ENCODE peak calls at places on chromosome 15, in four cellular contexts. One of them, this sample, is unnamed.

GRCh38 chr15:96344120-96344705 is 13.7 kb downstream of the NR2F2 start:
- DNase-seq in GM12878: no peak
- DNase-seq in K562: no peak
- DNase-seq in IMR-90: no peak
- DNase-seq in this sample: no peak

GRCh38 chr15:40303576-40303975 is 4.2 kb downstream of the PLCB2 start:
- DNase-seq in K562: no peak
- DNase-seq in GM12878: no peak
- DNase-seq in IMR-90: no peak
- DNase-seq in this sample: no peak

GRCh38 chr15:31472636-31473383 is 146.2 kb downstream of the KLF13 start:
- DNase-seq in GM12878: peak
- DNase-seq in IMR-90: peak
- DNase-seq in K562: no peak
- DNase-seq in this sample: no peak

GRCh38 chr15:20341901-20342605 is 199.5 kb downstream of the GOLGA6L6 start:
- DNase-seq in GM12878: no peak
- DNase-seq in K562: no peak
- DNase-seq in IMR-90: no peak
- DNase-seq in this sample: peak

GRCh38 chr15:31141792-31142191 is 40.3 kb upstream of the TRPM1 start:
- DNase-seq in GM12878: no peak
- DNase-seq in IMR-90: no peak
- DNase-seq in K562: no peak
- DNase-seq in this sample: no peak

GRCh38 chr15:96160269-96160668 is 170.2 kb upstream of the NR2F2 start:
- DNase-seq in GM12878: no peak
- DNase-seq in IMR-90: peak
- DNase-seq in K562: no peak
- DNase-seq in this sample: no peak

GRCh38 chr15:94306700-94307650 is 75.6 kb downstream of the MCTP2 start:
- DNase-seq in GM12878: peak
- DNase-seq in K562: no peak
- DNase-seq in IMR-90: peak
- DNase-seq in this sample: no peak

GRCh38 chr15:90529369-90530249 is at the start of gene CRTC3:
- DNase-seq in GM12878: no peak
- DNase-seq in IMR-90: peak
- DNase-seq in K562: peak
- DNase-seq in this sample: peak

GRCh38 chr15:28273468-28273867 is 48.5 kb downstream of the HERC2 start:
- DNase-seq in K562: no peak
- DNase-seq in GM12878: no peak
- DNase-seq in IMR-90: peak
- DNase-seq in this sample: peak

GRCh38 chr15:101526021-101526420 is 36.5 kb upstream of the PCSK6 start:
- DNase-seq in K562: no peak
- DNase-seq in IMR-90: no peak
- DNase-seq in GM12878: no peak
- DNase-seq in this sample: no peak

GRCh38 chr15:80970018-80970657 is 19.5 kb downstream of the MESD start:
- DNase-seq in IMR-90: peak
- DNase-seq in GM12878: no peak
- DNase-seq in K562: peak
- DNase-seq in this sample: peak

GRCh38 chr15:57472861-57473260 is 96.6 kb downstream of the CGNL1 start:
- DNase-seq in IMR-90: peak
- DNase-seq in GM12878: no peak
- DNase-seq in K562: no peak
- DNase-seq in this sample: no peak

GRCh38 chr15:56715220-56715619 is 18.1 kb downstream of the ZNF280D start:
- DNase-seq in K562: no peak
- DNase-seq in IMR-90: peak
- DNase-seq in GM12878: no peak
- DNase-seq in this sample: no peak

GRCh38 chr15:57134877-57135276 is 216.4 kb downstream of the TCF12 start:
- DNase-seq in GM12878: no peak
- DNase-seq in IMR-90: no peak
- DNase-seq in K562: no peak
- DNase-seq in this sample: no peak

GRCh38 chr15:69783211-69783610 is 314.5 kb downstream of the TLE3 start:
- DNase-seq in GM12878: no peak
- DNase-seq in K562: no peak
- DNase-seq in IMR-90: no peak
- DNase-seq in this sample: no peak

GRCh38 chr15:95884276-95884675 is 446.2 kb upstream of the NR2F2 start:
- DNase-seq in K562: no peak
- DNase-seq in GM12878: no peak
- DNase-seq in IMR-90: no peak
- DNase-seq in this sample: no peak

GRCh38 chr15:88207565-88207964 is 49.0 kb downstream of the NTRK3 start:
- DNase-seq in IMR-90: no peak
- DNase-seq in K562: no peak
- DNase-seq in GM12878: no peak
- DNase-seq in this sample: no peak

GRCh38 chr15:31162721-31163510 is 61.4 kb upstream of the TRPM1 start:
- DNase-seq in GM12878: no peak
- DNase-seq in IMR-90: no peak
- DNase-seq in K562: no peak
- DNase-seq in this sample: no peak

GRCh38 chr15:89806565-89807550 is 7.8 kb downstream of the ANPEP start:
- DNase-seq in GM12878: no peak
- DNase-seq in IMR-90: no peak
- DNase-seq in K562: no peak
- DNase-seq in this sample: no peak

GRCh38 chr15:31435256-31435781 is 108.7 kb downstream of the KLF13 start:
- DNase-seq in IMR-90: peak
- DNase-seq in GM12878: peak
- DNase-seq in K562: peak
- DNase-seq in this sample: peak

GRCh38 chr15:77831989-77832388 is 199.3 kb upstream of the LINGO1 start:
- DNase-seq in K562: no peak
- DNase-seq in IMR-90: no peak
- DNase-seq in GM12878: no peak
- DNase-seq in this sample: no peak

GRCh38 chr15:38112406-38112805 is 140.2 kb upstream of the SPRED1 start:
- DNase-seq in K562: no peak
- DNase-seq in GM12878: no peak
- DNase-seq in IMR-90: no peak
- DNase-seq in this sample: no peak

GRCh38 chr15:34355241-34355640 is 11.8 kb downstream of the LPCAT4 start:
- DNase-seq in GM12878: no peak
- DNase-seq in IMR-90: no peak
- DNase-seq in K562: no peak
- DNase-seq in this sample: no peak

GRCh38 chr15:39077998-39078397 is 502.9 kb upstream of the THBS1 start:
- DNase-seq in GM12878: no peak
- DNase-seq in K562: no peak
- DNase-seq in IMR-90: no peak
- DNase-seq in this sample: no peak

GRCh38 chr15:53811530-53811929 is 52.1 kb upstream of the WDR72 start:
- DNase-seq in K562: no peak
- DNase-seq in GM12878: no peak
- DNase-seq in IMR-90: no peak
- DNase-seq in this sample: no peak

GRCh38 chr15:86813892-86814291 is 734.2 kb downstream of the AGBL1 start:
- DNase-seq in IMR-90: no peak
- DNase-seq in K562: no peak
- DNase-seq in GM12878: no peak
- DNase-seq in this sample: no peak

GRCh38 chr15:79595995-79596622 is 164.0 kb downstream of the MINAR1 start:
- DNase-seq in IMR-90: peak
- DNase-seq in K562: peak
- DNase-seq in GM12878: peak
- DNase-seq in this sample: peak

GRCh38 chr15:29734917-29735572 is 87.2 kb downstream of the TJP1 start:
- DNase-seq in IMR-90: peak
- DNase-seq in GM12878: no peak
- DNase-seq in K562: no peak
- DNase-seq in this sample: peak

GRCh38 chr15:29736012-29736744 is 86.1 kb downstream of the TJP1 start:
- DNase-seq in IMR-90: no peak
- DNase-seq in GM12878: peak
- DNase-seq in K562: no peak
- DNase-seq in this sample: no peak

GRCh38 chr15:29740692-29741311 is 81.5 kb downstream of the TJP1 start:
- DNase-seq in GM12878: no peak
- DNase-seq in IMR-90: no peak
- DNase-seq in K562: no peak
- DNase-seq in this sample: peak

GRCh38 chr15:29731865-29732264 is 90.4 kb downstream of the TJP1 start:
- DNase-seq in IMR-90: peak
- DNase-seq in GM12878: no peak
- DNase-seq in K562: no peak
- DNase-seq in this sample: no peak

DNA sequence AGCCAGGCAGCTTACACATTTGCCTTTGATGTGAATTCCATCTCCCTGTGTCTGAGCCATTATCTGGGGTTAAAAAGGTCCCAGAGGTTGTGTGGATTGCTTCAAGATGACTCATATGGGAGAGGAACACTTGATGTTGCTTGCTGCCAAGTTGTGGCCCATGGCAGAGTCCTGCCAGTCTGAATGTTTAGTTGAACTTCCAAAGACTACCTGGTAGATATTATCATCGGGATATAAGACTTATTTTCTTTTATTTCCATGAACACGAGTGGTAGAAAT is 85.6 kb downstream of the TJP1 start:
- DNase-seq in IMR-90: peak
- DNase-seq in GM12878: no peak
- DNase-seq in K562: no peak
- DNase-seq in this sample: peak
- H3K27ac ChIP-seq in IMR-90: no peak
- H3K27ac ChIP-seq in GM12878: no peak
- H3K27ac ChIP-seq in K562: no peak
- H3K27ac ChIP-seq in this sample: peak

GRCh38 chr15:59282515-59283337 is 76.1 kb downstream of the LDHAL6B start:
- DNase-seq in GM12878: no peak
- DNase-seq in K562: no peak
- DNase-seq in IMR-90: no peak
- DNase-seq in this sample: peak
- TF ChIP-seq ELK1 in GM12878: no peak
- TF ChIP-seq ELK1 in K562: no peak
- TF ChIP-seq ELK1 in IMR-90: no peak
- TF ChIP-seq ELK1 in this sample: no peak

GRCh38 chr15:71220828-71221227 is 105.6 kb downstream of the THSD4 start:
- DNase-seq in GM12878: no peak
- DNase-seq in IMR-90: no peak
- DNase-seq in K562: no peak
- DNase-seq in this sample: no peak

GRCh38 chr15:71219101-71219500 is 103.8 kb downstream of the THSD4 start:
- DNase-seq in IMR-90: no peak
- DNase-seq in GM12878: no peak
- DNase-seq in K562: no peak
- DNase-seq in this sample: no peak

GRCh38 chr15:71221417-71221816 is 106.1 kb downstream of the THSD4 start:
- DNase-seq in K562: no peak
- DNase-seq in IMR-90: no peak
- DNase-seq in GM12878: no peak
- DNase-seq in this sample: no peak

GRCh38 chr15:71218272-71218805 is 103.1 kb downstream of the THSD4 start:
- DNase-seq in GM12878: no peak
- DNase-seq in IMR-90: peak
- DNase-seq in K562: no peak
- DNase-seq in this sample: no peak

GRCh38 chr15:71219646-71220045 is 104.4 kb downstream of the THSD4 start:
- DNase-seq in IMR-90: peak
- DNase-seq in K562: no peak
- DNase-seq in GM12878: no peak
- DNase-seq in this sample: no peak
- H3K27ac ChIP-seq in IMR-90: peak
- H3K27ac ChIP-seq in K562: no peak
- H3K27ac ChIP-seq in GM12878: no peak
- H3K27ac ChIP-seq in this sample: no peak

GRCh38 chr15:60569596-60569995 is 90.7 kb upstream of the ICE2 start:
- DNase-seq in IMR-90: peak
- DNase-seq in K562: no peak
- DNase-seq in GM12878: no peak
- DNase-seq in this sample: no peak

GRCh38 chr15:60568883-60569495 is 90.0 kb upstream of the ICE2 start:
- DNase-seq in GM12878: no peak
- DNase-seq in IMR-90: no peak
- DNase-seq in K562: no peak
- DNase-seq in this sample: no peak

GRCh38 chr15:60570936-60571530 is 92.1 kb upstream of the ICE2 start:
- DNase-seq in K562: no peak
- DNase-seq in IMR-90: no peak
- DNase-seq in GM12878: no peak
- DNase-seq in this sample: no peak

GRCh38 chr15:60565407-60565806 is 86.5 kb upstream of the ICE2 start:
- DNase-seq in IMR-90: no peak
- DNase-seq in GM12878: no peak
- DNase-seq in K562: no peak
- DNase-seq in this sample: no peak

DNA sequence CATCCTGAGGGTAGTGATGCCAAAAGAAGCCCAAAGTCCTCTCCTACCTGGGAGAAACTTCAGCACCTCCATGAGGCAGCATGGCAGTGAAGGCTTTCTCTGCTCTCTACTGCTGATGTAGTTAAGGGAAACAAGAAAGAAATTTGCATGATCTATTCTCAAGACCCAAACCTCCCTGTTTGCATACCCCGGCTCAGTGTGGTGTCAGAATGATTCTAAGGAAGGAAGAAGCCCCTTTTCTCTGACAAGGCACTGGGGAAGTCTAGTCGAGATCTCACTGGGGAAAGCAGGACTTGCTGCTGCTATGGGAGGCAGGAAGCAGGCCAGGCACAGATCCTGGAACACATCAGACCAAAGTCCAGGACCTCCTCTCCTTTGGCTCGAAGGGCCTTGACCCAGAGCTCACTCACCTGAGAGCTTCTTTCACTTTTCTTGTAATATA is 89.4 kb upstream of the ICE2 start:
- DNase-seq in IMR-90: no peak
- DNase-seq in K562: no peak
- DNase-seq in GM12878: peak
- DNase-seq in this sample: no peak
- TF ChIP-seq ELK1 in IMR-90: no peak
- TF ChIP-seq ELK1 in K562: no peak
- TF ChIP-seq ELK1 in GM12878: no peak
- TF ChIP-seq ELK1 in this sample: no peak

DNA sequence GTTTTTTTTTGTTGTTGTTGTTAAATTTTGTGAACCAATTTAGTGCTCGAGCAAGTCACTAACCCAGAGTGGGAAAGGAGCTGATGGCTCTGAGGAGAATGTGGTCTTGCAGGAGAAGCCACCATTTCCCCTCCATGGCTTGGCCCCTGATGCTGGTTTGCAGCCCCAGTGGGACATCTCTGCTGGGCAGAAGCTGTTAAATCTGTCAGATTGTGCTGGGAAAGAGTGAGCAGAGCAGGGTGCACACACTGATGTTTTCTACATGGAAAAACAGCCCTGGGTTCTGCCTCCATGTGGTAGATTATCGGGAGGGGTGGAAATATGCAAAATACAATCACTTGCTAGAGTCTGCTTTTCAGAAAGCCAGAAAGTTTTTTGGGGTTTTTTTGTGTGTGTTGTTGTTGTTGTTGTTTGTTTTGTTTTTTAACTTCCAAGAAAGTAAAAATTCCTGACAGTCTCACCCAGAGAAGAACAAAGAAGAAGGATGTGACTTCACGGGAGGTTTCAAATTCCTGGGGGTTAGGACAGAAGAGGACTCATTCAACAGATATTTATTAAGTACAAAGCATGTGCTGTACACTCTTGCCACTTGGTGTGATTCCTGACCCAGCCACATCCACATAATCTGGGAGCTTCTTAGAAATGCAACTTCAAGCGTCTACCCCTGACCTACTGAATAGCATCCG is 133.7 kb downstream of the FOXB1 start:
- DNase-seq in IMR-90: no peak
- DNase-seq in GM12878: no peak
- DNase-seq in K562: no peak
- DNase-seq in this sample: no peak
- H3K27ac ChIP-seq in IMR-90: no peak
- H3K27ac ChIP-seq in GM12878: no peak
- H3K27ac ChIP-seq in K562: no peak
- H3K27ac ChIP-seq in this sample: no peak

This sample was measured in A549.